ENCODE peak calls at places on chromosome 18, in five cellular contexts. One of them, this sample, is unnamed.

GRCh38 chr18:9796933-9797549 is 88.7 kb upstream of the TXNDC2 start:
- DNase-seq in HCT116: no peak
- DNase-seq in foreskin fibroblast: peak; percentile 75
- DNase-seq in fibroblast of mammary gland: peak; percentile 51
- DNase-seq in mucosa of descending colon: no peak
- DNase-seq in this sample: peak; percentile 25

GRCh38 chr18:35618703-35619102 is 37.2 kb downstream of the GALNT1 start:
- DNase-seq in HCT116: no peak
- DNase-seq in foreskin fibroblast: peak; percentile 16
- DNase-seq in fibroblast of mammary gland: no peak
- DNase-seq in mucosa of descending colon: no peak
- DNase-seq in this sample: no peak

GRCh38 chr18:79300382-79300781 is 95.3 kb upstream of the NFATC1 start:
- DNase-seq in HCT116: no peak
- DNase-seq in foreskin fibroblast: no peak
- DNase-seq in fibroblast of mammary gland: no peak
- DNase-seq in mucosa of descending colon: no peak
- DNase-seq in this sample: no peak

GRCh38 chr18:25516121-25516520 is 164.2 kb upstream of the ZNF521 start:
- DNase-seq in HCT116: no peak
- DNase-seq in foreskin fibroblast: no peak
- DNase-seq in fibroblast of mammary gland: no peak
- DNase-seq in mucosa of descending colon: no peak
- DNase-seq in this sample: no peak

GRCh38 chr18:48328473-48329205 is 80.5 kb downstream of the ZBTB7C start:
- DNase-seq in HCT116: peak; percentile 8
- DNase-seq in foreskin fibroblast: peak; percentile 74
- DNase-seq in fibroblast of mammary gland: peak; percentile 80
- DNase-seq in mucosa of descending colon: no peak
- DNase-seq in this sample: no peak

GRCh38 chr18:44589709-44590108 is 91.0 kb upstream of the SETBP1 start:
- DNase-seq in HCT116: no peak
- DNase-seq in foreskin fibroblast: peak; percentile 78
- DNase-seq in fibroblast of mammary gland: peak; percentile 77
- DNase-seq in mucosa of descending colon: no peak
- DNase-seq in this sample: no peak

GRCh38 chr18:48914581-48915251 is 36.0 kb downstream of the SMAD7 start:
- DNase-seq in HCT116: no peak
- DNase-seq in foreskin fibroblast: no peak
- DNase-seq in fibroblast of mammary gland: no peak
- DNase-seq in mucosa of descending colon: no peak
- DNase-seq in this sample: no peak

GRCh38 chr18:25326231-25327042 is 25.5 kb downstream of the ZNF521 start:
- DNase-seq in HCT116: no peak
- DNase-seq in foreskin fibroblast: peak; percentile 70
- DNase-seq in fibroblast of mammary gland: peak; percentile 47
- DNase-seq in mucosa of descending colon: no peak
- DNase-seq in this sample: no peak

GRCh38 chr18:52394602-52395001 is 54.6 kb downstream of the DCC start:
- DNase-seq in HCT116: no peak
- DNase-seq in foreskin fibroblast: no peak
- DNase-seq in fibroblast of mammary gland: no peak
- DNase-seq in mucosa of descending colon: no peak
- DNase-seq in this sample: no peak

GRCh38 chr18:57480724-57481123 is 45.5 kb downstream of the ONECUT2 start:
- DNase-seq in HCT116: no peak
- DNase-seq in foreskin fibroblast: no peak
- DNase-seq in fibroblast of mammary gland: no peak
- DNase-seq in mucosa of descending colon: no peak
- DNase-seq in this sample: no peak

GRCh38 chr18:35688757-35689156 is 107.2 kb downstream of the GALNT1 start:
- DNase-seq in HCT116: no peak
- DNase-seq in foreskin fibroblast: no peak
- DNase-seq in fibroblast of mammary gland: no peak
- DNase-seq in mucosa of descending colon: no peak
- DNase-seq in this sample: no peak

GRCh38 chr18:46250812-46251173 is 146.6 kb downstream of the HAUS1 start:
- DNase-seq in HCT116: no peak
- DNase-seq in foreskin fibroblast: no peak
- DNase-seq in fibroblast of mammary gland: no peak
- DNase-seq in mucosa of descending colon: no peak
- DNase-seq in this sample: peak; percentile 36

GRCh38 chr18:75418293-75418692 is 9.2 kb downstream of the SMIM21 start:
- DNase-seq in HCT116: no peak
- DNase-seq in foreskin fibroblast: peak; percentile 26
- DNase-seq in fibroblast of mammary gland: no peak
- DNase-seq in mucosa of descending colon: no peak
- DNase-seq in this sample: no peak

GRCh38 chr18:3401669-3402620 is 48.0 kb upstream of the TGIF1 start:
- DNase-seq in HCT116: no peak
- DNase-seq in foreskin fibroblast: no peak
- DNase-seq in fibroblast of mammary gland: no peak
- DNase-seq in mucosa of descending colon: no peak
- DNase-seq in this sample: peak; percentile 93

GRCh38 chr18:54479365-54479764 is 111.7 kb upstream of the DYNAP start:
- DNase-seq in HCT116: no peak
- DNase-seq in foreskin fibroblast: no peak
- DNase-seq in fibroblast of mammary gland: peak; percentile 13
- DNase-seq in mucosa of descending colon: no peak
- DNase-seq in this sample: no peak

GRCh38 chr18:21330122-21330701 is 88.2 kb downstream of the GREB1L start:
- DNase-seq in HCT116: peak; percentile 59
- DNase-seq in foreskin fibroblast: peak; percentile 66
- DNase-seq in fibroblast of mammary gland: peak; percentile 87
- DNase-seq in mucosa of descending colon: no peak
- DNase-seq in this sample: peak; percentile 13

GRCh38 chr18:2963048-2963447 is 49.9 kb downstream of the LPIN2 start:
- DNase-seq in HCT116: no peak
- DNase-seq in foreskin fibroblast: no peak
- DNase-seq in fibroblast of mammary gland: no peak
- DNase-seq in mucosa of descending colon: no peak
- DNase-seq in this sample: no peak

GRCh38 chr18:27772081-27772480 is 404.8 kb downstream of the CDH2 start:
- DNase-seq in HCT116: no peak
- DNase-seq in foreskin fibroblast: no peak
- DNase-seq in fibroblast of mammary gland: no peak
- DNase-seq in mucosa of descending colon: no peak
- DNase-seq in this sample: no peak

GRCh38 chr18:32773187-32773712 is 427 bp upstream of the KLHL14 start:
- DNase-seq in HCT116: no peak
- DNase-seq in foreskin fibroblast: no peak
- DNase-seq in fibroblast of mammary gland: no peak
- DNase-seq in mucosa of descending colon: no peak
- DNase-seq in this sample: no peak

GRCh38 chr18:12552884-12553242 is 105.0 kb downstream of the SPIRE1 start:
- DNase-seq in HCT116: no peak
- DNase-seq in foreskin fibroblast: no peak
- DNase-seq in fibroblast of mammary gland: no peak
- DNase-seq in mucosa of descending colon: no peak
- DNase-seq in this sample: no peak

GRCh38 chr18:23107718-23108117 is 27.6 kb upstream of the CABLES1 start:
- DNase-seq in HCT116: no peak
- DNase-seq in foreskin fibroblast: no peak
- DNase-seq in fibroblast of mammary gland: peak; percentile 45
- DNase-seq in mucosa of descending colon: no peak
- DNase-seq in this sample: no peak
- H3K4me3 ChIP-seq in HCT116: no peak overlapping the region
- H3K4me3 ChIP-seq in foreskin fibroblast: no peak overlapping the region
- H3K4me3 ChIP-seq in fibroblast of mammary gland: no peak overlapping the region
- H3K4me3 ChIP-seq in mucosa of descending colon: no peak overlapping the region
- H3K4me3 ChIP-seq in this sample: no peak overlapping the region

DNA sequence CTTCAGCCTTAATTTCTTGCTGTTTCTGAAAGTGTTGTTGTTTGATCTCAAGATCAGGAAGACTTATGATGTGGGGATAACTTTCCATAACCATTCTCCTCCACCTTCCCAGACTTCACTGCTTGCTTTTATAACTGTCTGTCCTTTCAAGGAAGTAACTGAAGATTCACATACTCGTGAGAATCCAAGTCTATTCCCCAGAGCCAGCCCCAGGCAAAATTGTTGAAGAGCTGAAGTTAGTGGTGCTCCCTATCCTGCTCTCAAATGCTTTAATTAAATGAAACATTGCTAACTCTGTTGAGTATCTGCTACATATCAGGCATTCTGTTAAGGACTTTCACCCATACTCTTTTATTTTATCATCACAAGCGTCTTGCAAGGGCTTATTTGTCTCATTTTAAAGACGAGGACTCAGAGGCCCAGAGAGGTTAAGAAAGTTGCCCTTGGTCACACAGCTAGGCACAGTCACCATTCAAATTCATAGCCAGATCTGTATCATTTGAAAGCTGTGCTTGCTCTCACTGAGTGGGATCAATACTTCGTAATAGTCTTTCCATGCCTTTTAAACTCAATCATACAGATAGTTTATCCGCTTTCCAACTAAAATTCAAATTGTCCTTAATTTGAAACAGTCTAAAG is 189.8 kb upstream of the TCF4 start:
- DNase-seq in HCT116: no peak
- DNase-seq in foreskin fibroblast: no peak
- DNase-seq in fibroblast of mammary gland: no peak
- DNase-seq in mucosa of descending colon: no peak
- DNase-seq in this sample: no peak
- TF ChIP-seq CTCF in HCT116: no peak
- TF ChIP-seq CTCF in foreskin fibroblast: no peak
- TF ChIP-seq CTCF in fibroblast of mammary gland: no peak
- TF ChIP-seq CTCF in mucosa of descending colon: no peak
- TF ChIP-seq CTCF in this sample: no peak

GRCh38 chr18:64332851-64333250 is 184.0 kb upstream of the LINC00305 start:
- DNase-seq in HCT116: no peak
- DNase-seq in foreskin fibroblast: no peak
- DNase-seq in fibroblast of mammary gland: no peak
- DNase-seq in mucosa of descending colon: no peak
- DNase-seq in this sample: no peak

GRCh38 chr18:64331419-64331818 is 182.5 kb upstream of the LINC00305 start:
- DNase-seq in HCT116: no peak
- DNase-seq in foreskin fibroblast: no peak
- DNase-seq in fibroblast of mammary gland: no peak
- DNase-seq in mucosa of descending colon: no peak
- DNase-seq in this sample: no peak

GRCh38 chr18:64330976-64331375 is 182.1 kb upstream of the LINC00305 start:
- DNase-seq in HCT116: no peak
- DNase-seq in foreskin fibroblast: no peak
- DNase-seq in fibroblast of mammary gland: no peak
- DNase-seq in mucosa of descending colon: no peak
- DNase-seq in this sample: no peak

GRCh38 chr18:64333584-64333983 is 184.7 kb upstream of the LINC00305 start:
- DNase-seq in HCT116: no peak
- DNase-seq in foreskin fibroblast: no peak
- DNase-seq in fibroblast of mammary gland: no peak
- DNase-seq in mucosa of descending colon: no peak
- DNase-seq in this sample: no peak

GRCh38 chr18:64330161-64330560 is 181.3 kb upstream of the LINC00305 start:
- DNase-seq in HCT116: no peak
- DNase-seq in foreskin fibroblast: no peak
- DNase-seq in fibroblast of mammary gland: no peak
- DNase-seq in mucosa of descending colon: no peak
- DNase-seq in this sample: no peak
- H3K4me3 ChIP-seq in HCT116: no peak overlapping the region
- H3K4me3 ChIP-seq in foreskin fibroblast: no peak overlapping the region
- H3K4me3 ChIP-seq in fibroblast of mammary gland: no peak overlapping the region
- H3K4me3 ChIP-seq in mucosa of descending colon: no peak overlapping the region
- H3K4me3 ChIP-seq in this sample: no peak overlapping the region

GRCh38 chr18:7592305-7593071 is 25.4 kb downstream of the PTPRM start:
- DNase-seq in HCT116: no peak
- DNase-seq in foreskin fibroblast: no peak
- DNase-seq in fibroblast of mammary gland: no peak
- DNase-seq in mucosa of descending colon: no peak
- DNase-seq in this sample: no peak
- TF ChIP-seq CTCF in HCT116: peak; percentile 13
- TF ChIP-seq CTCF in foreskin fibroblast: no peak
- TF ChIP-seq CTCF in fibroblast of mammary gland: no peak
- TF ChIP-seq CTCF in mucosa of descending colon: no peak
- TF ChIP-seq CTCF in this sample: no peak